ENCODE peak calls at places on chromosome 13, in six cellular contexts. P is mucosa of descending colon, O is right atrium auricular region, L is endothelial cell, T is epithelial cell of esophagus, K is A549. B is an unnamed sample.

GRCh38 chr13:28574617-28575142 is 79.8 kb upstream of the FLT1 start:
- DNase-seq in L (peak; percentile 50), O (peak; percentile 70), P (peak; percentile 24), T (peak; percentile 97), K (peak; percentile 86), B (no peak)

GRCh38 chr13:49927755-49928154 is 8.4 kb downstream of the SPRYD7 start:
- DNase-seq in O (no peak), T (no peak), K (no peak), P (no peak), L (no peak), B (no peak)

GRCh38 chr13:42312817-42313431 is 41.0 kb downstream of the AKAP11 start:
- DNase-seq in L (no peak), P (no peak), K (no peak), T (peak; percentile 70), O (no peak), B (no peak)

GRCh38 chr13:103539721-103540120 is 473.5 kb upstream of the SLC10A2 start:
- DNase-seq in K (no peak), P (no peak), L (no peak), O (no peak), T (no peak), B (no peak)

GRCh38 chr13:66312312-66313087 is 917.6 kb downstream of the PCDH9 start:
- DNase-seq in O (no peak), K (peak; percentile 91), P (peak; percentile 71), L (no peak), T (peak; percentile 7), B (no peak)

GRCh38 chr13:38697628-38698333 is 10.9 kb downstream of the FREM2 start:
- DNase-seq in P (no peak), O (no peak), L (peak; percentile 19), T (peak; percentile 54), K (no peak), B (no peak)

GRCh38 chr13:100610399-100611347 is 22.1 kb upstream of the GGACT start:
- DNase-seq in T (no peak), L (no peak), K (no peak), O (no peak), P (no peak), B (no peak)

GRCh38 chr13:98977568-98978270 is at the start of gene DOCK9:
- DNase-seq in K (no peak), L (peak; percentile 61), P (peak; percentile 52), O (peak; percentile 80), T (peak; percentile 55), B (no peak)

GRCh38 chr13:108214511-108215383 is 589 bp downstream of the LIG4 start:
- DNase-seq in O (no peak), T (peak; percentile 38), P (peak; percentile 19), K (no peak), L (peak; percentile 13), B (no peak)

GRCh38 chr13:63578796-63579195 is 2163.1 kb upstream of the PCDH20 start:
- DNase-seq in K (no peak), T (no peak), L (no peak), O (no peak), P (no peak), B (no peak)

GRCh38 chr13:50798923-50799322 is 44.6 kb downstream of the DLEU7 start:
- DNase-seq in K (no peak), T (peak; percentile 18), P (no peak), L (no peak), O (no peak), B (no peak)

GRCh38 chr13:28538932-28539331 is 44.0 kb upstream of the FLT1 start:
- DNase-seq in L (no peak), K (no peak), P (no peak), O (no peak), T (no peak), B (no peak)

GRCh38 chr13:24087611-24088235 is 72.8 kb upstream of the SPATA13 start:
- DNase-seq in K (no peak), P (peak; percentile 81), O (peak; percentile 55), L (no peak), T (no peak), B (no peak)

GRCh38 chr13:41697578-41697977 is 240.2 kb downstream of the RGCC start:
- DNase-seq in L (no peak), T (no peak), P (no peak), O (no peak), K (no peak), B (no peak)

GRCh38 chr13:109647046-109647445 is 139.3 kb downstream of the IRS2 start:
- DNase-seq in O (no peak), P (no peak), K (peak; percentile 36), L (no peak), T (peak; percentile 93), B (no peak)

GRCh38 chr13:40648841-40649240 is 17.6 kb downstream of the FOXO1 start:
- DNase-seq in P (no peak), O (no peak), L (no peak), K (no peak), T (peak; percentile 51), B (no peak)

GRCh38 chr13:46097015-46097414 is 7.8 kb downstream of the CPB2 start:
- DNase-seq in K (peak; percentile 11), P (no peak), T (peak; percentile 35), O (no peak), L (no peak), B (no peak)

GRCh38 chr13:40456397-40456958 is 210.0 kb downstream of the FOXO1 start:
- DNase-seq in T (no peak), K (no peak), O (no peak), L (no peak), P (no peak), B (no peak)

GRCh38 chr13:98386632-98387031 is 190.3 kb downstream of the STK24 start:
- DNase-seq in O (no peak), L (no peak), P (no peak), K (no peak), T (peak; percentile 19), B (no peak)

DNA sequence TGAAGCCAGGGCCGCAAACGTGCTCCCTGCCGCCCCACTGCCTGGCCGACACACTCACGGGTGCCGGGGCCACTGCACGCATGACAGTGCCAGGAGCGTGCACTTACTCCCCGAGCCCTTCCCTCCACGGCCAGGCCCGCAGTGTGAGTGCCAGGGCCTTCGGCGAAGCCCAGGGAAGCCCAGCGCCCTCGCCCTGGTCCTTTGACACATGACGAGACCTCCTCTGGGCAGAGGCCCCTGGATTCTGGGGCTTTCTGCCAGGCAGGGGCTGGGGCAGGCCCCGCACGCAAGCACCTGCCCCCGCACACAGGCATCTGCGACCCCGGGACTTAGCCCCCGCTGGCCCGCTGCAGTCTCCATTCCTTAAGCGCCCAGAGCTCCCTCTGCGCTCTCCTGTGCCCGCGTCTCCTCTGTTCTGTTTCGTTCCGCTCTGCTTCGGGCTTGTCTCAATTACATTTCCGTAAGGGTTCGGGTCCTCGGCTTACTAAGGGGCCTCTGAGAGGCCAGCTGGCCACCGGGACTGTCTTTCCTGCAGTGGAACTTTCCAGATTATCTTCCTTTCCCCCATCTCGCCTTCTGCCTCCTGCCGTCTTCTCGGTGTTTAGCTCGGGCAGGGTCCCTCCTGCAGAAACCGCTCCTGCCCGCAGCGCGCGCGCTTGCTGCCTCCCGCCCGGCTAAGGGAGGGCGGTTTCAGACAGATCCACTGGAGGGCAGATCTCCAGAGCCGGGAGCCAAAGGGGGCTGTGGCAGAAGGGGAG is 98.8 kb downstream of the ING1 start:
- DNase-seq in T (peak; percentile 8), K (no peak), P (no peak), L (no peak), O (peak; percentile 51), B (no peak)
- TF ChIP-seq CTCF in T (no peak), K (no peak), P (no peak), L (no peak), O (no peak), B (no peak)

GRCh38 chr13:59584101-59584500 is 579.6 kb downstream of the DIAPH3 start:
- DNase-seq in L (no peak), K (no peak), O (no peak), T (no peak), P (no peak), B (no peak)
- TF ChIP-seq CTCF in L (no peak), K (no peak), O (no peak), T (no peak), P (no peak), B (no peak)

GRCh38 chr13:112960671-112961070 is 8.3 kb upstream of the MCF2L start:
- DNase-seq in T (no peak), O (no peak), L (no peak), P (no peak), K (no peak), B (no peak)
- TF ChIP-seq CTCF in T (no peak), O (no peak), L (no peak), P (no peak), K (no peak), B (no peak)

GRCh38 chr13:25252770-25253169 is 34.5 kb downstream of the MTMR6 start:
- DNase-seq in P (no peak), K (no peak), L (no peak), O (no peak), T (no peak), B (no peak)

GRCh38 chr13:25247345-25247744 is 39.9 kb downstream of the MTMR6 start:
- DNase-seq in L (no peak), O (no peak), K (no peak), T (no peak), P (no peak), B (no peak)

GRCh38 chr13:25252229-25252628 is 35.1 kb downstream of the MTMR6 start:
- DNase-seq in K (no peak), O (no peak), L (no peak), P (no peak), T (no peak), B (no peak)

GRCh38 chr13:25248071-25248470 is 39.2 kb downstream of the MTMR6 start:
- DNase-seq in O (no peak), L (no peak), K (no peak), T (no peak), P (no peak), B (no peak)

DNA sequence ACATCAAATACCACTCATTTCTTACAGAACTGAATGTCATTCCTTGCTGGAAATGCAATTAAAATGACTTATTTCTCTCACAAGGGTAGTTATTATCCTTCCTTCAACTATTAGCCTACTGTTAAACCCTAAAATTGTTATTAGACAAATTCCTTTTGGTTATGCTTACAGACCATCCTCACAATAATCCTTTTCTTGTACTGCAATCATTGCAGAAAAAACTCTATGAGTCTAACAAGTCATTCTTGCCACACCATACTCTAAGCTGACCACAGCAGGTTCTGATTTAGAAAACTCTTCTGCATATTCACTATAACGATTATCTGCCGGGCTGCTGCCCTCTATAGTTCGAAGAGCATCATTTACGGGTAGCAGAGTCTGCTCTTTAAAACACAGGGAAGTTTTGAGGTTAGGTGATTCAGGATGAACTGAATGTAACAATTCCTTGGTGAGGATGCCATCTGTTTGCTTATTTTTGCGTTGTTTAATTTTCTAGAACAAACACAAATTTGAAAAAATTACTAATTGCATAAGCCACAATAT is 38.2 kb downstream of the MTMR6 start:
- DNase-seq in T (peak; percentile 38), O (no peak), L (no peak), P (no peak), K (peak; percentile 9), B (no peak)
- TF ChIP-seq CTCF in T (peak; percentile 49), O (no peak), L (no peak), P (no peak), K (peak; percentile 14), B (no peak)

DNA sequence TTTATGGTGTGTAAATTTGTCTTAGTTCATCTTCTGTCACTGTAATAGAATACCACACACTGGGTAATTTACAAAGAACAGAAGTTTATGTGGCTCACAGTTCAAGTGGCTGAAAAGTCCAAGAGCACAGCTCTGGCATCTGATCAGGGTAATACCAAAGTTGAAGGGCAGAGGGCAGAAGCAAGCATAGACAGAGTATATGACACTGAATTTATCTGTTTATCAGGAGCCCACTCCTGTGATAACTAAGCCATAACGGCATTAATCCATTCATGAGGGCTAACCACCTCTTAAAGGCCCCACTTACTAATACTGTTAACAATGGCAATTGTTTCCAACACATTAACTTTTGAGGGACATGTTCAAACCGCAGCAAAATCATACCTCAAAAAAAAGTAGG is 4.0 kb upstream of the RFXAP start:
- DNase-seq in T (no peak), K (peak; percentile 7), L (no peak), O (no peak), P (no peak), B (no peak)
- TF ChIP-seq CTCF in T (peak; percentile 42), K (peak; percentile 17), L (peak; percentile 31), O (peak; percentile 21), P (no peak), B (no peak)

GRCh38 chr13:69579351-69579750 is 528.3 kb upstream of the ATXN8OS start:
- DNase-seq in T (peak; percentile 29), P (no peak), K (no peak), O (no peak), L (no peak), B (no peak)
- TF ChIP-seq CTCF in T (peak; percentile 11), P (no peak), K (no peak), O (no peak), L (no peak), B (no peak)

B was measured in coronary artery.